ENCODE peak calls at places on chromosomes 5 and 9, in seven cellular contexts. H is psoas muscle, C is bronchial epithelial cell, Y is tibial artery, X is AG04450, G is brain microvascular endothelial cell, S is GM12865. L is an unnamed sample.

GRCh38 chr9:129932303-129933151 is 97.3 kb downstream of the USP20 start:
- DNase-seq in G (no peak), Y (no peak), S (peak), X (no peak), C (no peak), H (no peak), L (no peak)

GRCh38 chr5:75588666-75589065 is 22.6 kb upstream of the ANKDD1B start:
- DNase-seq in S (no peak), Y (no peak), X (no peak), G (no peak), C (no peak), H (no peak), L (no peak)

GRCh38 chr5:104412649-104413240 is 850.2 kb upstream of the NUDT12 start:
- DNase-seq in S (peak), C (peak), G (peak), H (no peak), Y (no peak), X (no peak), L (peak)

GRCh38 chr9:127539982-127540663 is 72.0 kb upstream of the STXBP1 start:
- DNase-seq in H (no peak), G (no peak), S (no peak), Y (no peak), C (no peak), X (no peak), L (no peak)

GRCh38 chr9:118652935-118653334 is 716.3 kb downstream of the BRINP1 start:
- DNase-seq in X (no peak), C (peak), G (no peak), Y (no peak), S (no peak), H (no peak), L (peak)

GRCh38 chr5:151772029-151772867 is 494 bp downstream of the G3BP1 start:
- DNase-seq in Y (peak), S (peak), G (no peak), C (no peak), X (no peak), H (peak), L (no peak)

GRCh38 chr9:82722556-82722955 is 340.4 kb downstream of the RASEF start:
- DNase-seq in Y (no peak), C (no peak), S (no peak), G (no peak), H (no peak), X (no peak), L (no peak)

GRCh38 chr5:180648658-180649296 is 623 bp downstream of the FLT4 start:
- DNase-seq in Y (no peak), G (no peak), H (no peak), S (no peak), C (no peak), X (no peak), L (no peak)

GRCh38 chr5:39498247-39498952 is 73.6 kb upstream of the DAB2 start:
- DNase-seq in H (no peak), Y (no peak), S (no peak), G (peak), X (no peak), C (peak), L (no peak)

GRCh38 chr9:128094950-128095544 is 27.0 kb downstream of the SLC25A25 start:
- DNase-seq in X (no peak), Y (no peak), H (no peak), S (no peak), G (no peak), C (no peak), L (no peak)

GRCh38 chr5:132500244-132500930 is 9.8 kb upstream of the IRF1 start:
- DNase-seq in X (no peak), G (no peak), S (no peak), C (no peak), Y (peak), H (no peak), L (no peak)

GRCh38 chr9:81665514-81665838 is 23.9 kb downstream of the TLE1 start:
- DNase-seq in H (no peak), C (no peak), S (no peak), Y (no peak), G (no peak), X (no peak), L (no peak)

GRCh38 chr5:131635755-131636479 is 888 bp upstream of the RAPGEF6 start:
- DNase-seq in X (no peak), H (no peak), G (no peak), Y (no peak), S (peak), C (no peak), L (no peak)

GRCh38 chr5:172744106-172745104 is 26.6 kb downstream of the DUSP1 start:
- DNase-seq in S (no peak), H (no peak), G (no peak), Y (no peak), C (peak), X (no peak), L (no peak)

GRCh38 chr9:37542488-37542887 is 33.7 kb downstream of the FBXO10 start:
- DNase-seq in S (no peak), X (no peak), H (no peak), C (no peak), Y (no peak), G (no peak), L (no peak)

GRCh38 chr5:167853421-167853820 is 438.0 kb upstream of the WWC1 start:
- DNase-seq in X (peak), Y (no peak), H (no peak), S (no peak), C (no peak), G (no peak), L (peak)

GRCh38 chr5:135230326-135230925 is 168.6 kb downstream of the MACROH2A1 start:
- DNase-seq in C (peak), Y (peak), X (no peak), G (peak), H (peak), S (peak), L (no peak)

GRCh38 chr9:89996717-89997116 is 391.9 kb downstream of the GADD45G start:
- DNase-seq in X (no peak), Y (no peak), G (no peak), H (no peak), C (no peak), S (no peak), L (no peak)

GRCh38 chr9:91555132-91555531 is 131.5 kb upstream of the NFIL3 start:
- DNase-seq in G (peak), C (peak), S (no peak), H (no peak), Y (no peak), X (no peak), L (no peak)

GRCh38 chr9:91557352-91557751 is 133.7 kb upstream of the NFIL3 start:
- DNase-seq in S (no peak), H (no peak), G (no peak), C (no peak), Y (no peak), X (no peak), L (no peak)

GRCh38 chr9:91560301-91560700 is 136.7 kb upstream of the NFIL3 start:
- DNase-seq in X (no peak), C (no peak), G (peak), S (no peak), H (no peak), Y (no peak), L (peak)

GRCh38 chr9:91562412-91562811 is 138.8 kb upstream of the NFIL3 start:
- DNase-seq in H (no peak), G (no peak), C (no peak), Y (no peak), X (no peak), S (no peak), L (no peak)

DNA sequence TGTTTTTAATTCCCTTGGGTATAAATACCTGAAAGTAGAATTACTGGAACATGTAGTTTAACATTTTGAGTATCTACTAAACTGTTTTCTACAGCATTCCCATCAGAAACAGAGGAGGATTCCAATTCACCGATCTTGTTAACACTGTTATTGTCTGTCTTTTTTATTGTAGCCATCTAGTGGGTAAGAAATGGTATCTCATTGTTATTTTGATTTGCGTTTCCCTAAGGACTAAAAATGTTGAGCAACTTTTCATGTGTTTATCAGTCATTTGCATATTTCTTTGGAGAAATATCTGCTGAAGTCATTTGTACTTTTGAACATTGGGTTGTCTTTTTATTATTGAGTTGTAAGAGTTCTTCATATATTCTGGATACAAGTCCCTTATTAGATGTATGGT is 135.2 kb upstream of the NFIL3 start:
- DNase-seq in C (no peak), S (no peak), X (no peak), G (no peak), Y (no peak), H (no peak), L (no peak)
- TF ChIP-seq CTCF in C (no peak), S (no peak), X (no peak), G (no peak), Y (no peak), H (no peak), L (no peak)

GRCh38 chr9:121316852-121317373 is 49.0 kb downstream of the GSN start:
- DNase-seq in G (no peak), Y (peak), S (no peak), H (no peak), X (no peak), C (no peak), L (no peak)

GRCh38 chr9:121318631-121319393 is 50.9 kb downstream of the GSN start:
- DNase-seq in G (no peak), Y (peak), S (no peak), X (no peak), C (no peak), H (no peak), L (no peak)

GRCh38 chr9:121319394-121319780 is 50.7 kb downstream of the STOM start:
- DNase-seq in S (no peak), C (no peak), H (no peak), G (no peak), X (no peak), Y (peak), L (no peak)

GRCh38 chr9:121316378-121316777 is 48.4 kb downstream of the GSN start:
- DNase-seq in G (no peak), S (no peak), H (no peak), Y (peak), C (no peak), X (no peak), L (no peak)

GRCh38 chr9:121317737-121318630 is 50.0 kb downstream of the GSN start:
- DNase-seq in S (no peak), G (no peak), C (no peak), H (no peak), X (no peak), Y (peak), L (no peak)
- H3K4me3 ChIP-seq in S (no peak), G (no peak), C (no peak), H (no peak), X (no peak), Y (no peak), L (no peak)

GRCh38 chr5:32722957-32723356 is 11.8 kb downstream of the NPR3 start:
- DNase-seq in Y (no peak), X (no peak), G (no peak), H (no peak), S (no peak), C (no peak), L (no peak)

GRCh38 chr5:32725994-32726659 is 15.0 kb downstream of the NPR3 start:
- DNase-seq in Y (no peak), H (no peak), X (no peak), C (no peak), G (no peak), S (no peak), L (no peak)

GRCh38 chr5:32720295-32720694 is 9.2 kb downstream of the NPR3 start:
- DNase-seq in Y (no peak), C (no peak), S (no peak), H (no peak), G (no peak), X (no peak), L (no peak)

GRCh38 chr5:32724526-32724925 is 13.4 kb downstream of the NPR3 start:
- DNase-seq in H (no peak), X (no peak), S (no peak), Y (no peak), C (no peak), G (no peak), L (no peak)
- TF ChIP-seq CTCF in H (no peak), X (no peak), S (peak), Y (no peak), C (no peak), G (peak), L (no peak)

DNA sequence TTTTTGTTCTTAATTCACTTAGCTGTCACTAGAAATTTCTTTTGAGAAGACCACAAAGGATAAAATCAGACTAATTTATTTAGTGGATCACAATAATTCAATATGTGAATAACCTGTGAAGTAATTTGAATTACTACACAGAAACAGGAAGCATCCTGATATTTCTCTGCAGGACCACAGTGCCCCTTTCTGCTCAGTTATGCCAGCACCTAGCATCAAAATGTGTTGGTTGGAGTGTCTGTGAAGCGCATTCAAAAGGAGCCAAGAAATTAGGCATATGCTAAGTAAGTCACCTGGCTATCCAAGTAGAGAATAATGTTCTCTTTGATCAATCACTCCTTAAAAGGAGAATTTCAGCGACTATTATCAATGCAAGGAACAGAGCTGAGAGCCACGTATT is 187.5 kb downstream of the SLC12A2 start:
- DNase-seq in H (no peak), C (no peak), X (no peak), S (no peak), Y (no peak), G (no peak), L (no peak)
- H3K4me3 ChIP-seq in H (no peak), C (no peak), X (no peak), S (no peak), Y (no peak), G (no peak), L (no peak)

GRCh38 chr5:163912023-163912422 is 406.6 kb downstream of the MAT2B start:
- DNase-seq in C (no peak), X (no peak), S (no peak), Y (no peak), G (no peak), H (no peak), L (no peak)

GRCh38 chr5:163914911-163915310 is 409.5 kb downstream of the MAT2B start:
- DNase-seq in S (peak), C (peak), X (no peak), H (no peak), G (no peak), Y (no peak), L (no peak)

GRCh38 chr5:163915481-163915961 is 410.1 kb downstream of the MAT2B start:
- DNase-seq in Y (no peak), S (peak), H (no peak), G (no peak), C (peak), X (peak), L (peak)

GRCh38 chr5:163916376-163916775 is 411.0 kb downstream of the MAT2B start:
- DNase-seq in H (no peak), G (no peak), X (no peak), Y (no peak), S (peak), C (peak), L (no peak)

GRCh38 chr5:163913548-163913947 is 408.1 kb downstream of the MAT2B start:
- DNase-seq in X (no peak), S (peak), Y (no peak), G (no peak), H (no peak), C (no peak), L (no peak)
- TF ChIP-seq CTCF in X (no peak), S (no peak), Y (no peak), G (peak), H (no peak), C (no peak), L (no peak)

DNA sequence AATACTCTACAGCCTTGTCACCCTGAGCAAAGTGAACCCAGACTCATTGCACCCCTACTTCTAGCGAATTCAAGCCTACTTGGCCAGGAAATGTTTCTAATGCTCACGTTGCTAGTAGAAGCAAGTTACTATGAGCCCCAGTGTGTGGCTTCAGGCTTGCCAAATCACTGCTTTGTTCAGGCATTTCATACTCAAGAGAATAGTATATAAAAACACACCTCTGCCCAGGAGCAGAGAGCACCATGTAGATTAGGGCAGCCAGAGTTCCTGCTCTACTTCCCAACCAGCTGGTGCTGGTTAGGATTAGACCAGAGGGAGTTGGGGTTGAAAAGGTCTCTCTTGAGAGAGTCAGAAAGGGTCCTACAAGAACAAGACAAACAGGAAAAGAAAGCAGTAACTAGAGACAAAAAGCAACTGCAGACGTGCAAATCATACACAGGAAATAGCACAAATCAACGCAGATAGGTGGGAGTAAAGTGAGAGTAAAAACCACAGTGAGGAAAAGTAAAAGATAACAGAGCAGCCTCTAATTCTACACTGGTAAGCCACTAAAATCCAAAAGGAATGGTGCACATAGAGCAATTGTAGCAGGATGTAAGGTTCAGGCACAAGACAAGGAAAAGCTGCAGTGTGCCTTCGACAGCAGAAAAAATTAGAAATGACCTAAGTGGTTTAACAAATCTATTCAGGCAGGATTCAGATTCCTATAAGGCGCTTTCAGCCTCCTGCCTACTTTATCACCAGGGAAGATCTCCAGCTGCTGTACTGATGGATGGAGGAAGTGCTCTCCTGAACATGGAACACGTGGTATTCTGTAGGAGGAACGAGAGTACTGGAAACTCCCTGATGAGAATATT is 49.6 kb upstream of the KIF2A start:
- DNase-seq in H (no peak), G (no peak), X (no peak), C (peak), S (peak), Y (no peak), L (no peak)
- H3K4me3 ChIP-seq in H (no peak), G (no peak), X (no peak), C (no peak), S (peak), Y (no peak), L (no peak)